ENCODE peak calls at places on chromosomes 1 and 21, in five cellular contexts. J is neuronal stem cell; E is ovary; M is keratinocyte; C is effector memory CD4-positive, alpha-beta T cell. T is an unnamed sample. For H3K4me1 and H3K36me3, the result is how much of the 10 kb centered on the place peaks cover.

GRCh38 chr1:48107516-48107915 is 110.3 kb upstream of the TRABD2B start:
- DNase-seq in E (no peak), M (no peak), J (no peak), C (no peak), T (no peak)

GRCh38 chr1:32971156-32971555 is 6.5 kb upstream of the RNF19B start:
- DNase-seq in M (no peak), C (no peak), J (no peak), E (no peak), T (no peak)

GRCh38 chr1:53576381-53576801 is 117.2 kb downstream of the DMRTB1 start:
- DNase-seq in E (no peak), J (no peak), M (no peak), C (no peak), T (no peak)

GRCh38 chr1:232377494-232377770 is 252.5 kb downstream of the SIPA1L2 start:
- DNase-seq in E (no peak), C (no peak), M (no peak), J (no peak), T (no peak)

GRCh38 chr1:101136739-101137138 is 100.1 kb upstream of the S1PR1 start:
- DNase-seq in M (no peak), J (no peak), E (no peak), C (no peak), T (peak)

GRCh38 chr1:114756949-114757454 is 782 bp downstream of the CSDE1 start:
- DNase-seq in E (peak), J (no peak), M (no peak), C (no peak), T (peak)

GRCh38 chr21:25103500-25104207 is 503.6 kb downstream of the MRPL39 start:
- DNase-seq in C (no peak), J (no peak), M (no peak), E (no peak), T (no peak)

GRCh38 chr1:78081980-78082860 is 36.5 kb downstream of the GIPC2 start:
- DNase-seq in M (no peak), E (no peak), J (no peak), C (no peak), T (no peak)

GRCh38 chr1:44849575-44850132 is 6.6 kb upstream of the PTCH2 start:
- DNase-seq in J (no peak), M (no peak), E (no peak), C (no peak), T (no peak)

GRCh38 chr21:46667735-46668380 is 32.4 kb downstream of the PRMT2 start:
- DNase-seq in C (no peak), J (peak), E (no peak), M (no peak), T (peak)

GRCh38 chr1:88433556-88433955 is 250.5 kb upstream of the PKN2 start:
- DNase-seq in J (no peak), C (no peak), M (no peak), E (no peak), T (no peak)

GRCh38 chr1:30507391-30508174 is 215.8 kb downstream of the MATN1 start:
- DNase-seq in E (no peak), M (no peak), J (no peak), C (no peak), T (no peak)

GRCh38 chr1:119371800-119372199 is 3.2 kb downstream of the HAO2 start:
- DNase-seq in E (no peak), C (no peak), J (no peak), M (no peak), T (peak)

GRCh38 chr1:20259646-20260045 is 31.0 kb upstream of the VWA5B1 start:
- DNase-seq in C (no peak), E (no peak), M (no peak), J (no peak), T (no peak)

GRCh38 chr1:153778051-153778823 is 3.0 kb downstream of the SLC27A3 start:
- DNase-seq in M (no peak), J (no peak), E (peak), C (no peak), T (no peak)
- H3K4me1 ChIP-seq in M (under half), J (under half), E (under half), C (under half), T (under half)

GRCh38 chr1:1359316-1359667 is 937 bp upstream of the MXRA8 start:
- DNase-seq in M (no peak), E (no peak), C (no peak), J (no peak), T (no peak)

GRCh38 chr1:1358433-1359201 is at the start of gene MXRA8:
- DNase-seq in J (no peak), M (no peak), E (peak), C (no peak), T (no peak)

GRCh38 chr1:1356166-1356795 is 2.1 kb downstream of the MXRA8 start:
- DNase-seq in E (no peak), C (no peak), M (no peak), J (no peak), T (no peak)

GRCh38 chr1:1356796-1357401 is 1.5 kb downstream of the MXRA8 start:
- DNase-seq in C (no peak), J (no peak), E (peak), M (no peak), T (no peak)

GRCh38 chr1:1357871-1358432 is 403 bp downstream of the MXRA8 start:
- DNase-seq in E (no peak), J (no peak), M (no peak), C (no peak), T (no peak)
- H3K4me3 ChIP-seq in E (peak), J (peak), M (no peak), C (no peak), T (no peak)

GRCh38 chr1:55168353-55168752 is 46.8 kb downstream of the USP24 start:
- DNase-seq in C (no peak), M (no peak), E (no peak), J (no peak), T (no peak)

GRCh38 chr1:55170426-55170825 is 44.7 kb downstream of the USP24 start:
- DNase-seq in M (no peak), E (no peak), J (no peak), C (no peak), T (no peak)

GRCh38 chr1:55164906-55165305 is 50.3 kb downstream of the USP24 start:
- DNase-seq in C (no peak), E (no peak), J (no peak), M (no peak), T (no peak)

GRCh38 chr1:55169126-55169525 is 46.0 kb downstream of the USP24 start:
- DNase-seq in C (no peak), J (no peak), M (no peak), E (no peak), T (no peak)

GRCh38 chr1:55167224-55167623 is 47.9 kb downstream of the USP24 start:
- DNase-seq in J (no peak), E (no peak), M (no peak), C (no peak), T (no peak)
- H3K36me3 ChIP-seq in J (half or more), E (under half), M (under half), C (under half), T (under half)

GRCh38 chr1:31934251-31934650 is 3.9 kb downstream of the PTP4A2 start:
- DNase-seq in C (no peak), E (no peak), M (no peak), J (no peak), T (no peak)

GRCh38 chr1:31930827-31931226 is 7.3 kb downstream of the PTP4A2 start:
- DNase-seq in E (no peak), M (no peak), J (no peak), C (no peak), T (no peak)

GRCh38 chr1:31934706-31935629 is 3.2 kb downstream of the PTP4A2 start:
- DNase-seq in E (no peak), M (no peak), J (no peak), C (no peak), T (peak)

GRCh38 chr1:31932491-31933316 is 5.5 kb downstream of the PTP4A2 start:
- DNase-seq in M (no peak), C (no peak), E (no peak), J (no peak), T (no peak)

DNA sequence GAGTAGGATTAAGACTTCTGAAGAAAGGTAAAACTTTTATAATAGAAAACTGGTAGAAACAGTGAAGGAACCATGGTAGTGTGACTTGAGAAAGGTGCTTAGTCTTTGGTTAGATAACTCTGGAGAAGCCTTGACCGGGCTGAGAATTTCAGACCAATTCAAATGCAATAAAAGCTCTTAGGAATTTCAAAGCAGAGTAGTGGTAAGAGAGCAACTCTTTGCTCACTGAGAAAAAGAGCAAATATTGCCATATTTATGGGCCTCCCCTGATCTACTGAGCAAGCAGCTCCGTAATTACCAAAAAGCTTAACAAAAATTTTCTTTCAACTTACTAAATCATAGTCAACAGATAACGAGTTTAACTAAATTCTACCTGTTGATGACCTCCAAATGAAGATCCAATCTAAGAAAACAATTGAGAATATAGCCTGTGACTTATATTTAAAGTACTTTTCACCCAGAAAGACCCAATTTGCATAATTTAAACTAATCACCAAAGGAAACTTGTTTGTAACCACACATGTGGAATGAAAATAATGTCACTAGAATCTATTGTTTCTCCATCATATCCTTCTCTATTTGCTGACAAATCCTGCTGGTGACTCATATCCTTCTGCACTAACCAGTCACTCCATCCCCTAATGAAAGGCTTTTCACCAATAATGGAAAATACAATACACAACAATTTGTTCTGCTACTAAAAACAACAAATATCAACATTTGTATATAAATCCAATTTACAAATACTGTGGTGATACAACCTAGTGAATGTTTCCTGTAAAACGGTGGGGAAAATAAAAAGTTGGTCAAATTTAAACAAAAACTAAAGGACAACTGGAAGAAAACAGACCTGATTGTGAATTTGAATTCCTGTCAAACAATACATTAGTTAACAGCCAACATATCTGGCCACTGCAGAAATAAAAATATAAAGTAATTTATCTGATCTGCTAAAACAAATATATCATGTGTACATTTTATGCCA is 6.6 kb downstream of the PTP4A2 start:
- DNase-seq in J (no peak), M (no peak), E (no peak), C (no peak), T (no peak)
- H3K4me1 ChIP-seq in J (under half), M (half or more), E (under half), C (half or more), T (half or more)

GRCh38 chr1:165697491-165697880 is 876 bp downstream of the ALDH9A1 start:
- DNase-seq in M (no peak), C (no peak), E (no peak), J (no peak), T (peak)

GRCh38 chr1:165696625-165697100 is 1.7 kb downstream of the ALDH9A1 start:
- DNase-seq in J (no peak), E (peak), C (no peak), M (no peak), T (peak)

GRCh38 chr1:165697881-165698842 is at the start of gene ALDH9A1:
- DNase-seq in M (peak), C (peak), E (peak), J (peak), T (peak)

GRCh38 chr1:165699577-165699976 is 1.2 kb upstream of the ALDH9A1 start:
- DNase-seq in E (no peak), M (no peak), C (no peak), J (no peak), T (no peak)

GRCh38 chr1:165695011-165695410 is 3.4 kb downstream of the ALDH9A1 start:
- DNase-seq in E (no peak), J (no peak), C (no peak), M (no peak), T (no peak)
- H3K4me3 ChIP-seq in E (no peak), J (no peak), C (no peak), M (no peak), T (no peak)

GRCh38 chr1:212106286-212106792 is 70.8 kb downstream of the DTL start:
- DNase-seq in E (no peak), J (no peak), M (no peak), C (no peak), T (no peak)
- H3K36me3 ChIP-seq in E (under half), J (half or more), M (under half), C (under half), T (under half)

GRCh38 chr1:156662588-156663055 is 14.6 kb downstream of the NES start:
- DNase-seq in J (no peak), M (no peak), C (no peak), E (no peak), T (no peak)

GRCh38 chr1:156664046-156664948 is 12.9 kb downstream of the NES start:
- DNase-seq in C (no peak), E (no peak), J (no peak), M (no peak), T (no peak)

GRCh38 chr1:156664949-156665411 is 12.2 kb downstream of the NES start:
- DNase-seq in C (no peak), M (no peak), J (no peak), E (no peak), T (no peak)

GRCh38 chr1:156661932-156662587 is 15.1 kb downstream of the NES start:
- DNase-seq in E (no peak), C (no peak), J (no peak), M (no peak), T (no peak)

DNA sequence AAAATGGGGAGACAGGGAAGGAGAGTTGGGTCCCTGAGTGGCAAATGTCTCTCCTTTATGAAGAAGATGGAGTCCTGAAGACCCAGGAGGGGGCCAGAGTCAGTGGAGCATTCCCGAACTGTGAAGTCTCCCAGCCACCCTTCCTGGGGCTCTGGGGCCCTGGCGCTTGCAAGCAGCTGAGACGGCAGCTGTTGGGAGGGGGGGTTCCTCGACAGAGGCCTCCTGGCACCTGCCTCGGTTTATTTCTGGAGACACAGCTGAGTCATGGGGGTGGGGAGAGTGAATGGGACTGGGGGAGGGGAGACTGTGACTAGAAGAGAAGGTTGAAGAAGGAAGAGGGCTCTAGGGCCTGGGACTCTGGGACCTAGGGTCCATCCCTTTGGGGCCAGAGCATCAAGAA is 14.0 kb downstream of the NES start:
- DNase-seq in E (no peak), M (no peak), C (no peak), J (no peak), T (no peak)
- H3K4me1 ChIP-seq in E (under half), M (under half), C (under half), J (half or more), T (under half)

DNA sequence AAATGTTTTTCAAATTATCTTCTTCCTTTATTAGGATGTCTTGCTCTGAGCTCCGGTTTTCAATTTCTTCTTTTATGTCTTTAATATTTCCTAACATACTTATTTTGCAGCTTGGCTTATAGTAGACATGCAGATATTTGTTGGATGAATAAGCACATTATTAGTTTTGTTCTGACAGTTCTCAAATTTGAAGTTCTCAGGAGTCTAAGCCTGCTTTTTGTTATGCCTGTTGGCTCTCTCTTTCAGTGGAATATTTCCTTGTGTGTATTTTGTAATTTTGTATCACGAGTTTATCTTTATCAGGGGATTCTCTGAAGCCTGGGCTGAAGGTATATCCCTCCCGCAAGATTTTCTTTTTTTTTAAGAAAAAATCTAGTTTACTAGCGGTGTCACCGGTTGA is 105.9 kb downstream of the RGL1 start:
- DNase-seq in C (no peak), E (no peak), M (no peak), J (no peak), T (no peak)
- H3K4me3 ChIP-seq in C (no peak), E (no peak), M (no peak), J (no peak), T (no peak)

DNA sequence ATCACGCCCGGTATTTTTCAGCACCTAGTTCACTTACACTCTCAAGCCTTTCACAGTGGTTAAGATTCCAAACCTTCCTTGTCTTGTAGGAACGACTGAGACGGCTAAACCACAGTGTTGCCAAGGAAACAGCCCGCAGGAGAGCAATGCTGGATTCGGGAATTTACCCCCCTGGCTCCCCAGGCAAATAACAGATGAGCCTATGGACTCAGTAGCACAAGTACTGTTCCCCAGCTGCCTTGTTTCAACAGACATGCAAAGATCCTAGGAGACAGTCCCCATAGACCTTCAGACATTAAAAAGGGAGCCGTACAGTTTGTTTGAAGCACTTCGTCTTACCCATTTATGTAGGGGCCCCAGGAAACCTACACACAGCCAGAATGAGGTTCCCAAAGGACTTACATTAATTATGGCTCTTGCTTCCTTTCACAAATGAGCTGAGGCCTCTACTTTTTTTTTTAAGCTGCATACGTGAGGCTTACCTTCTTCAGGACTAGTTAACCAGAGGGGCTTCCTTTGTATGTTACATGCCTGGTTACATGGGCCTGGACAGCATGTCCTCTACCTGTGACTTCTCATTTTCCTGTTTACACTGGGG is 2.7 kb downstream of the SNAPIN start:
- DNase-seq in M (no peak), J (no peak), E (no peak), C (no peak), T (no peak)
- H3K36me3 ChIP-seq in M (under half), J (half or more), E (under half), C (half or more), T (half or more)

T was measured in HAP-1.